ENCODE peak calls at places on chromosomes 7 and 10, in nine cellular contexts. F is dermis blood vessel endothelial cell; U is activated T-cell treated with anti-CD3 and anti-CD28 coated beads for 48 hours; M is activated CD4-positive, alpha-beta T cell treated with anti-CD3 and anti-CD28 coated beads for 48 hours; X is activated CD8-positive, alpha-beta memory T cell treated with anti-CD3 and anti-CD28 coated beads, Interleukin-2, amount 10 ng/mL, durations not matched to agents 7 days and 5 days; N is stimulated activated CD4-positive, alpha-beta T cell treated with anti-CD3 and anti-CD28 coated beads, Interleukin-2, amount 100 ng/mL, for 48 hours; K is AG10803; A is iPS-NIHi11; J is fibroblast of lung. O is an unnamed sample.

GRCh38 chr7:75611557-75612178 is 119.5 kb downstream of the SPDYE5 start:
- DNase-seq in F (peak; percentile 92), U (no peak), M (no peak), X (no peak), N (no peak), K (no peak), A (peak; percentile 81), J (peak; percentile 30), O (no peak)

GRCh38 chr10:80265740-80266512 is 23.5 kb downstream of the MAT1A start:
- DNase-seq in F (no peak), U (no peak), M (no peak), X (no peak), N (no peak), K (no peak), A (no peak), J (no peak), O (no peak)

GRCh38 chr10:98478430-98479222 is 31.9 kb upstream of the HPS1 start:
- DNase-seq in F (no peak), U (no peak), M (no peak), X (no peak), N (no peak), K (peak; percentile 75), A (no peak), J (no peak), O (peak; percentile 72)

GRCh38 chr7:91836065-91836368 is 44.5 kb downstream of the MTERF1 start:
- DNase-seq in F (peak; percentile 20), U (no peak), M (no peak), X (no peak), N (no peak), K (peak; percentile 9), A (no peak), J (peak; percentile 58), O (peak; percentile 10)

GRCh38 chr10:11292576-11293302 is 275.1 kb downstream of the CELF2 start:
- DNase-seq in F (no peak), U (no peak), M (no peak), X (no peak), N (no peak), K (no peak), A (no peak), J (no peak), O (no peak)

GRCh38 chr10:93762979-93763391 is 5.2 kb downstream of the LGI1 start:
- DNase-seq in F (no peak), U (no peak), M (no peak), X (no peak), N (no peak), K (no peak), A (no peak), J (no peak), O (no peak)

GRCh38 chr7:21364838-21365267 is 63.0 kb upstream of the SP4 start:
- DNase-seq in F (no peak), U (no peak), M (no peak), X (no peak), N (no peak), K (no peak), A (no peak), J (no peak), O (peak; percentile 31)

GRCh38 chr10:32073128-32073527 is 16.9 kb upstream of the KIF5B start:
- DNase-seq in F (no peak), U (no peak), M (no peak), X (no peak), N (no peak), K (no peak), A (no peak), J (no peak), O (no peak)

GRCh38 chr7:95684505-95684904 is 87.8 kb upstream of the DYNC1I1 start:
- DNase-seq in F (no peak), U (no peak), M (no peak), X (no peak), N (no peak), K (no peak), A (no peak), J (no peak), O (no peak)

GRCh38 chr10:83144461-83144860 is 994.8 kb upstream of the GHITM start:
- DNase-seq in F (no peak), U (no peak), M (no peak), X (no peak), N (no peak), K (no peak), A (no peak), J (no peak), O (no peak)

GRCh38 chr7:106658504-106659368 is 2.2 kb downstream of the CCDC71L start:
- DNase-seq in F (no peak), U (no peak), M (no peak), X (no peak), N (no peak), K (no peak), A (no peak), J (no peak), O (no peak)

GRCh38 chr10:118045842-118046490 is 775 bp downstream of the RAB11FIP2 start:
- DNase-seq in F (peak; percentile 50), U (no peak), M (peak; percentile 29), X (peak; percentile 54), N (peak; percentile 18), K (peak; percentile 66), A (no peak), J (peak; percentile 41), O (peak; percentile 53)

GRCh38 chr7:31917256-31917655 is 153.0 kb downstream of the PDE1C start:
- DNase-seq in F (no peak), U (no peak), M (no peak), X (no peak), N (no peak), K (no peak), A (no peak), J (peak; percentile 58), O (no peak)

GRCh38 chr10:26474062-26474461 is 35.9 kb downstream of the APBB1IP start:
- DNase-seq in F (no peak), U (no peak), M (no peak), X (no peak), N (no peak), K (peak; percentile 95), A (no peak), J (peak; percentile 22), O (no peak)

GRCh38 chr7:48285365-48285764 is 114.1 kb downstream of the ABCA13 start:
- DNase-seq in F (no peak), U (no peak), M (no peak), X (no peak), N (no peak), K (peak; percentile 82), A (no peak), J (peak; percentile 48), O (peak; percentile 76)